ENCODE peak calls at places on chromosomes 13 and 19, in five cellular contexts. W, E, A, G and J are unnamed samples.

GRCh38 chr19:6232567-6232966 is 47.2 kb downstream of the MLLT1 start:
- DNase-seq in E (no peak), W (no peak), G (peak), A (no peak), J (no peak)

GRCh38 chr19:19956431-19957075 is 55.8 kb downstream of the ZNF93 start:
- DNase-seq in W (peak), G (no peak), A (peak), E (peak), J (peak)

GRCh38 chr19:48987323-48987722 is 5.8 kb downstream of the GYS1 start:
- DNase-seq in E (no peak), A (no peak), G (no peak), W (no peak), J (no peak)

GRCh38 chr19:12112701-12113100 is 27.4 kb downstream of the ZNF20 start:
- DNase-seq in A (peak), W (no peak), G (no peak), E (no peak), J (no peak)

GRCh38 chr13:98118865-98119264 is 24.0 kb upstream of the FARP1 start:
- DNase-seq in E (no peak), A (no peak), W (no peak), G (no peak), J (no peak)

GRCh38 chr13:92843549-92843948 is 383.1 kb upstream of the GPC6 start:
- DNase-seq in A (no peak), G (peak), W (no peak), E (no peak), J (no peak)

GRCh38 chr19:17081672-17082630 is 6.4 kb downstream of the MYO9B start:
- DNase-seq in A (no peak), G (no peak), E (no peak), W (no peak), J (no peak)

GRCh38 chr19:3523361-3524074 is 15.5 kb upstream of the TEKTIP1 start:
- DNase-seq in E (no peak), W (no peak), G (no peak), A (no peak), J (no peak)

GRCh38 chr19:49946415-49946814 is 14.6 kb downstream of the SIGLEC11 start:
- DNase-seq in E (no peak), G (no peak), A (no peak), W (no peak), J (no peak)

GRCh38 chr19:46611791-46612190 is 10.7 kb downstream of the CALM3 start:
- DNase-seq in W (no peak), G (no peak), E (no peak), A (no peak), J (no peak)

GRCh38 chr19:3276341-3276799 is 51.9 kb downstream of the CELF5 start:
- DNase-seq in A (peak), G (no peak), W (no peak), E (peak), J (peak)

GRCh38 chr19:41332468-41332867 is 21.3 kb downstream of the TGFB1 start:
- DNase-seq in E (no peak), A (no peak), G (no peak), W (no peak), J (no peak)

GRCh38 chr19:56316728-56317127 is 2.1 kb upstream of the ZSCAN5A start:
- DNase-seq in G (no peak), A (no peak), E (no peak), W (no peak), J (no peak)

GRCh38 chr13:99922631-99923404 is 48.7 kb downstream of the ZIC5 start:
- DNase-seq in E (no peak), W (no peak), A (no peak), G (no peak), J (no peak)

GRCh38 chr19:1000095-1000494 is at the start of gene GRIN3B:
- DNase-seq in W (peak), A (peak), E (no peak), G (peak), J (peak)

GRCh38 chr19:38417544-38418506 is 8.2 kb downstream of the RASGRP4 start:
- DNase-seq in A (peak), W (peak), E (no peak), G (peak), J (peak)

GRCh38 chr13:112140366-112140765 is 73.4 kb downstream of the SOX1 start:
- DNase-seq in W (no peak), G (no peak), A (no peak), E (no peak), J (no peak)

DNA sequence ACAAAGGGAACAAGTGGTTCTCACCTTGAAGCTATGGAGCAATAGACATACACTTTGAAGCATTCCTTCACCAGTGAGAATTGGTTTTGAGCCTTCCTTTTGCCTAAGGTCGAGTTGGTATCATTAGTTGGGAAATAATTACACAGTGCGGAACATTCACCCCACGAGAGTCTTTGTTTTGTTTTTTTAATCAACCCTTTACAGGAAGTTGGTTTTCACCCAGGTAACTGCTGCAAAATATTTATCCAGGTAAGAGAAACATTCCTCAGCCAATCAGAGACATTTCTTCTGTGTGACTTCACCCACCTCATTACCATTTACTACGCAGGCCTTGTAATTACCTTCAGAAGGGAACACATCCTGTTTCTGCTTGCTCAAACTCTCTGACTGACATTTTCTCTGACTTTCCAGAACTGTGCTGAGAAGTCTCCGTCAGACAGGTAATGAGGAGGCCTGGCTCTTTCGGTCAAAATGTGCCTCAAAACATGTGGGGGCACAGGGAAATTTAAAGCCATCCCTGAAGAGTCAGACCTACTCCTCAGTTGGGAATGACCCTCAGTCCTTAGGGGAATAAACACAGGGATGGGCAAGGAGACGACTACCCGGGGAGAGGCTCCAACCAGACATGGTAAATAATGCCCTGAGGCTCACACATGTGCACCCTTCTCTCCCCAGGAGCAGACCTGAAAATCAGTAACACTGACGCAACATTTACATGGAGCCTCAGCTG is 22.7 kb upstream of the SERP2 start:
- DNase-seq in G (no peak), W (no peak), A (peak), E (no peak), J (no peak)
- H2BK12ac ChIP-seq in G (no peak), W (no peak), A (no peak), E (no peak), J (no peak)

DNA sequence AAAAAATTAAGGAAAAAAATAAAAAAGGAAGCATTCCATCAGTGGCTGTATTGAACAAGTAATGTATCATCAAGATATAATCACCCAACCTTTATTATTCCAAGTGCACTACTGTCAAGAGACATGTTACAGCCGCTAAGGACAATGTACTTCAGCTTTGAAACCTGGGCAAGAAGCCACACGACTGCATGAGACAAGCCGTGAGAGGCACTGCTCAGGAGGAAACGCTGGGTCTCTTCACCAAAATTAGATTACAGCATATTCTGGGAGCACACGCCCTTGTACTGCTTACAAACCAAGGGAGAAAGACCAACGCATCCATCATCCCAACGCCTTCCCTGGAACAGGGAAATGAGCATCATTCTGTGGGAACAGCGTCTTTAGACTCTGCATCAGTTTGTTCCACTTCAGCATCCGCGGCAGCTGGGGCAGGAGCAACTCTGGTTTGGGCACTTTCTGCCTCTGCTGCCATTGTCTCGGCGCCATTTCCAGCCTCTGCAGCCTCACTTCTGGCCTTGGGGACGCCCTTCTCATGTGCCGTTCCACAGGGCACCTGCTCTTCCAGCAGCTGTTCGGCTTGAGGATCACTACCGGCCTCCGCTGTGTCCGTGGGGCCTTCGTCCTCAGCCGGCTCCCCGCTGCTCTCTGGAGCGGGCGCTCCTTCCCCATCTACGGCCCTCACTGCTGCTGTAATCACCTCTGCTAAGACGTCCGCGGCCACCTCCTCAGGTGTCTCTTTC is 22.4 kb upstream of the BRD4 start:
- DNase-seq in W (no peak), G (no peak), A (no peak), E (no peak), J (no peak)
- H2BK12ac ChIP-seq in W (no peak), G (no peak), A (no peak), E (no peak), J (no peak)

GRCh38 chr13:27918041-27918917 is 1.5 kb upstream of the PDX1 start:
- DNase-seq in A (no peak), W (peak), G (no peak), E (no peak), J (peak)

GRCh38 chr13:27918918-27919255 is 913 bp upstream of the PDX1 start:
- DNase-seq in G (no peak), E (no peak), A (no peak), W (peak), J (no peak)

GRCh38 chr13:27913116-27913515 is 6.7 kb upstream of the PDX1 start:
- DNase-seq in G (no peak), E (no peak), A (no peak), W (no peak), J (no peak)

GRCh38 chr13:27917121-27917947 is 2.5 kb upstream of the PDX1 start:
- DNase-seq in A (no peak), G (no peak), E (no peak), W (peak), J (peak)

GRCh38 chr13:27915301-27916207 is 4.2 kb upstream of the PDX1 start:
- DNase-seq in A (no peak), E (no peak), G (no peak), W (no peak), J (no peak)
- H2BK12ac ChIP-seq in A (no peak), E (no peak), G (no peak), W (no peak), J (no peak)

GRCh38 chr13:95630593-95630992 is 13.9 kb downstream of the DZIP1 start:
- DNase-seq in E (no peak), A (no peak), W (no peak), G (no peak), J (no peak)

GRCh38 chr13:95627590-95627989 is 16.9 kb downstream of the DZIP1 start:
- DNase-seq in E (no peak), W (no peak), A (no peak), G (peak), J (no peak)

GRCh38 chr13:95626768-95627167 is 17.7 kb downstream of the DZIP1 start:
- DNase-seq in G (no peak), A (no peak), W (no peak), E (no peak), J (no peak)

GRCh38 chr13:95629071-95629470 is 15.4 kb downstream of the DZIP1 start:
- DNase-seq in A (no peak), W (no peak), E (no peak), G (no peak), J (no peak)

DNA sequence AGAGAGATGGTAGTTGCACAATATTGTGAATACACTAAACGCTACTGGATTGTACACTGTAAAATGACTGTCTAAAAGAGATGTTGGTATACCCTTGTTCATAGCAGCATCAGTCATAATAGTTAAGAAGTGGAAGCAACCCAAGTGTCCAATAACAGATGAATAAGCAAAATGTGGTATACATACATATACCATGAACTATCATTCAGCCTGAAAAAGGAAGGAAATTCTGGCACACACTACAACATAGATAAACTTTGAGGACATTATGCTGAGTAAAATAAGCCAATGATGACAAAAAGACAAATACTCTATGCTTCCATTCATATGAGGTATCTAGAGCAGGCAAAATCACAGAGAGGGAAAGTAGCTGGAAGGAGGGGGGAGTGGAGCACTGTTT is 16.0 kb downstream of the DZIP1 start:
- DNase-seq in E (no peak), A (no peak), W (no peak), G (no peak), J (no peak)
- H2BK12ac ChIP-seq in E (no peak), A (no peak), W (no peak), G (no peak), J (no peak)

DNA sequence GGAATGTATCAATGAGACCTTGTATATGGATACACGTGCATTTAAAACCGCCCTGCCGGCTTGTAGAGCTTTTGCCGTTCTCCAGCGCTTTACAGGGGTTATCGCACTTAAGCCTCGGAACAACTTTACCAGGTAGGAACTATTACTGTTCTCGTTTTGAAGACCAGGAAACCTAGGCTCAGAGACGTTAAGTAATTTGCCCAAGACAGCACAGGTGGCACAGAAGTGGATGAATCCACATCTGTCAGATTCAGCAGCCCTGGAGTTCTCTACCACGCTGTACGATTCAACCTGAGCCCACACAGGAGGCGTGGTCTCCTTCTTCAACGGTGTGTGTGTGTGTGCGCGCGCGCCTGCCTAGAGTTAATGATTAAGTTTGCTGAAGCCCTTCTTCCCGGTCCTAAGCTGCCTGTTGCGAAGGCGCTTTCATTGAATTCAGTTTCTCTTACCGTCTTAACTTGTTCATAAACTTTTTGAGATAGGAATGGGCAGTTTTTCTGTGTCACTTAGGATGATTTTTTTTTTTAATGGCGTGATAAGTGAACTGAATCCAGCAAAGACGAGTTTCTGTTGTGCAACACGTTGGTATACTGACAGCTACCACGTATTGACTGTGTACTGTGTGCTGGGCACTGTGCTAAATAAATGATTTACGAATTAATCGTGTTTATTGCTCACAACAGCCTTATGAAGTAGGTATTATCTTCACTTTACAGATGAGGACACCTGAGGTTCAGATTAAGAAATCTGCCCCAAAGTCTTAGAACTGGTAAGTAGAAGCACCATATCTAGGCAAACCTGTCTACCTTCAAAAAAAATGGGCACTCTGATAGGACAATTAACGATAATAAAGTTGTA is 67.4 kb downstream of the KCNRG start:
- DNase-seq in W (peak), A (peak), G (peak), E (no peak), J (peak)
- H2BK12ac ChIP-seq in W (no peak), A (no peak), G (no peak), E (peak), J (no peak)

DNA sequence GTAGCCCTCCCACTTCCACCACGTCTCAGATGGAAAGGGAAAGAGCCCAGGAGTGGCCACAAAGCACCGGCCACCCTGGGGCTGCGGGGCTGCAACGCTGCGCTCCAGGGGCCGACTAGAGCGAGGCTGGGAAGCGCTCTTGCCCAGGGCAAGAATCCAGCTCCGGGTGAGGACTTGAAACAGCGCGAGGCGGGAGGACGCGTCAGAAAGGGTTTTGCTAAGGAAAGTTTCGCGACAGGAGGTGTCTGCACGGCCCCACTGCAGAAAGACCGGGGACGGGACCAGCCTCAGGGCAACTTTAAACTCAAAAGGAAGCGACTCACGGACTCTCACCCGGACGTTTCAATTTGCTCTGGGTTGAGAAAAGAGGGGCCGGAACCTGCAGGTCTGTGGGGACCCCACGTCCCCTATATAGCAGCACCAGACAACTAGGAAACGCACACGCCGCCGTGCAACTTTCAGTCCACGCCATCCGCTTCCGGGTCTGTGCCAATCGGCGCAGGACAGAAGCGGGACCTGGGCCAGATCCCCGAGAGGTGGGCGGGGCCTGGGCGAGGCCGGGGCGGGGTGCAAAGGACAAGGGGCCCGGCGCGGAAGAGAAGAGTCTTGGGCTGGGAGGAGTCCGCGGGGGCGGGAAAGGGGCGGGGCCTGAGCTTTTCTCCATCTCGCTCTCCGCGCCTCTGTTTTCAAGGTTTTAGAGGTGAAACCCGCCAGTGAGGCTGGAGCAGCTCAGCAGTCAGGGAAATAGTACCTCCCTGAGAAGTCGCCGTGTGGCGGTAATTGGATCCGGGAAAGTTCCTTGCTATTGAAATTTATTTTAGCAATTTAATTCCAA is at the start of gene ZNF816:
- DNase-seq in W (peak), G (peak), A (peak), E (peak), J (peak)
- H2BK12ac ChIP-seq in W (no peak), G (no peak), A (peak), E (no peak), J (no peak)

GRCh38 chr19:27762933-27763332 is 1450.0 kb downstream of the UQCRFS1 start:
- DNase-seq in A (no peak), G (no peak), E (no peak), W (no peak), J (no peak)
- H2BK12ac ChIP-seq in A (no peak), G (no peak), E (no peak), W (no peak), J (no peak)

GRCh38 chr13:106453101-106453500 is 82.4 kb downstream of the EFNB2 start:
- DNase-seq in A (no peak), G (no peak), W (no peak), E (no peak), J (no peak)

GRCh38 chr13:106455777-106456176 is 79.7 kb downstream of the EFNB2 start:
- DNase-seq in G (no peak), W (no peak), A (peak), E (no peak), J (no peak)

GRCh38 chr13:106450991-106451390 is 84.5 kb downstream of the EFNB2 start:
- DNase-seq in E (no peak), A (no peak), G (no peak), W (no peak), J (no peak)

DNA sequence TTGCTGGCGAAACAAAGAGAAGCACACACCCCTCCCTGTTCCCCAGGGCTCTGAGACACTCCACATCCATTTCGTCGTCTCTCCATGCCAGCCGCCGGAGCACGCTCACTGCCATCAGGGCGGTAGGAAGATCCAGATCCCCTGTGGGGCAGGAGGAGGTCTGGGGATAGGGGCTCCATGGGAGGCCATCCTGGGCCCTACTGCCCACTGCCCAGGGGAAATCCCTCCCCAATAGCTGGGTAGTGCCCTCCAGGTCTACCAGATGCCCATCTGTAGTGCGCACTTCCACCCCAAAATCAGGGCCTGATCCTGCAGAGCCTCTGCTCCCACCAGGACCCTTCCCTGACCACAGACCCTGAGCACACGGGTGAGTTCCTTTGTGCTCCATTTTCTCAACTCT is 80.3 kb downstream of the EFNB2 start:
- DNase-seq in A (no peak), W (no peak), G (no peak), E (no peak), J (no peak)
- H2BK12ac ChIP-seq in A (no peak), W (no peak), G (no peak), E (no peak), J (no peak)